ENCODE peak calls at places on chromosomes 3 and 15, in four cellular contexts. K, Q, Z and G are unnamed samples.

GRCh38 chr15:42107483-42107882 is 13.1 kb upstream of the PLA2G4D start:
- DNase-seq in K (no peak), Q (peak), Z (no peak), G (no peak)

GRCh38 chr15:68768321-68768720 is 52.4 kb downstream of the ANP32A start:
- DNase-seq in K (no peak), Q (no peak), Z (no peak), G (no peak)

GRCh38 chr3:16884084-16884747 is 539 bp upstream of the PLCL2 start:
- DNase-seq in K (peak), Q (peak), Z (peak), G (peak)

GRCh38 chr15:35123743-35124142 is 38.6 kb upstream of the NANOGP8 start:
- DNase-seq in K (no peak), Q (no peak), Z (peak), G (no peak)

GRCh38 chr3:16132190-16132589 is 42.3 kb upstream of the GALNT15 start:
- DNase-seq in K (no peak), Q (no peak), Z (no peak), G (no peak)

GRCh38 chr3:124557433-124558232 is 172.6 kb upstream of the UMPS start:
- DNase-seq in K (no peak), Q (no peak), Z (peak), G (no peak)

GRCh38 chr15:60591491-60592385 is 112.8 kb upstream of the ICE2 start:
- DNase-seq in K (peak), Q (peak), Z (peak), G (peak)

GRCh38 chr3:122984650-122985049 is 42.9 kb downstream of the SEMA5B start:
- DNase-seq in K (no peak), Q (no peak), Z (no peak), G (no peak)

GRCh38 chr3:62149539-62149938 is 223.8 kb downstream of the FEZF2 start:
- DNase-seq in K (no peak), Q (no peak), Z (no peak), G (no peak)

GRCh38 chr15:72968531-72968922 is 83.7 kb upstream of the NEO1 start:
- DNase-seq in K (no peak), Q (no peak), Z (peak), G (no peak)

GRCh38 chr15:78148392-78149067 is 632 bp upstream of the IDH3A start:
- DNase-seq in K (no peak), Q (no peak), Z (peak), G (no peak)

GRCh38 chr15:101562428-101563059 is 73.0 kb upstream of the PCSK6 start:
- DNase-seq in K (no peak), Q (no peak), Z (no peak), G (no peak)

GRCh38 chr3:144989756-144990155 is 1018.1 kb downstream of the DIPK2A start:
- DNase-seq in K (no peak), Q (no peak), Z (peak), G (no peak)

GRCh38 chr15:97037080-97037479 is 706.6 kb downstream of the NR2F2 start:
- DNase-seq in K (no peak), Q (no peak), Z (peak), G (no peak)

GRCh38 chr15:81754078-81754477 is 291.7 kb downstream of the MEX3B start:
- DNase-seq in K (no peak), Q (no peak), Z (peak), G (no peak)

GRCh38 chr3:106759686-106760085 is 617.6 kb upstream of the CCDC54 start:
- DNase-seq in K (no peak), Q (no peak), Z (peak), G (no peak)

GRCh38 chr15:45386420-45386819 is 8.1 kb upstream of the GATM start:
- DNase-seq in K (no peak), Q (no peak), Z (no peak), G (no peak)

GRCh38 chr3:35640736-35641135 is 1.4 kb downstream of the ARPP21 start:
- DNase-seq in K (no peak), Q (no peak), Z (no peak), G (no peak)

GRCh38 chr3:16486951-16487480 is 26.5 kb downstream of the RFTN1 start:
- DNase-seq in K (no peak), Q (no peak), Z (no peak), G (no peak)

GRCh38 chr3:156230291-156230900 is 110.0 kb downstream of the KCNAB1 start:
- DNase-seq in K (no peak), Q (no peak), Z (no peak), G (no peak)

GRCh38 chr3:55686720-55687254 is 199.7 kb upstream of the WNT5A start:
- DNase-seq in K (no peak), Q (no peak), Z (peak), G (no peak)

GRCh38 chr3:414063-414462 is 217.5 kb downstream of the CHL1 start:
- DNase-seq in K (no peak), Q (no peak), Z (peak), G (peak)

GRCh38 chr3:43638594-43639447 is 17.0 kb upstream of the ANO10 start:
- DNase-seq in K (no peak), Q (peak), Z (no peak), G (peak)

GRCh38 chr15:55694652-55695150 is 48.3 kb downstream of the PRTG start:
- DNase-seq in K (no peak), Q (no peak), Z (no peak), G (peak)

GRCh38 chr15:76460871-76461270 is 124.3 kb downstream of the ISL2 start:
- DNase-seq in K (no peak), Q (no peak), Z (peak), G (no peak)

GRCh38 chr3:184352897-184353545 is 8.4 kb downstream of the CLCN2 start:
- DNase-seq in K (no peak), Q (no peak), Z (no peak), G (no peak)

GRCh38 chr3:127255516-127255915 is 32.3 kb downstream of the PRR20G start:
- DNase-seq in K (no peak), Q (no peak), Z (no peak), G (no peak)

GRCh38 chr15:41501191-41501917 is 7.7 kb downstream of the ITPKA start:
- DNase-seq in K (peak), Q (peak), Z (no peak), G (peak)

GRCh38 chr3:123422457-123422856 is 26.4 kb downstream of the ADCY5 start:
- DNase-seq in K (no peak), Q (no peak), Z (no peak), G (no peak)

GRCh38 chr3:161323926-161324621 is 47.2 kb downstream of the SPTSSB start:
- DNase-seq in K (no peak), Q (no peak), Z (no peak), G (no peak)

GRCh38 chr15:34679326-34679725 is 75.5 kb downstream of the GJD2 start:
- DNase-seq in K (no peak), Q (no peak), Z (no peak), G (no peak)

GRCh38 chr15:75049392-75049791 is 26.0 kb downstream of the PPCDC start:
- DNase-seq in K (no peak), Q (no peak), Z (peak), G (no peak)

GRCh38 chr3:153338487-153338886 is 176.5 kb downstream of the RAP2B start:
- DNase-seq in K (no peak), Q (no peak), Z (peak), G (no peak)

GRCh38 chr15:29138260-29138659 is 131.4 kb downstream of the NSMCE3 start:
- DNase-seq in K (no peak), Q (no peak), Z (no peak), G (no peak)

GRCh38 chr15:45678459-45679178 is 43.8 kb downstream of the SQOR start:
- DNase-seq in K (no peak), Q (no peak), Z (no peak), G (no peak)

DNA sequence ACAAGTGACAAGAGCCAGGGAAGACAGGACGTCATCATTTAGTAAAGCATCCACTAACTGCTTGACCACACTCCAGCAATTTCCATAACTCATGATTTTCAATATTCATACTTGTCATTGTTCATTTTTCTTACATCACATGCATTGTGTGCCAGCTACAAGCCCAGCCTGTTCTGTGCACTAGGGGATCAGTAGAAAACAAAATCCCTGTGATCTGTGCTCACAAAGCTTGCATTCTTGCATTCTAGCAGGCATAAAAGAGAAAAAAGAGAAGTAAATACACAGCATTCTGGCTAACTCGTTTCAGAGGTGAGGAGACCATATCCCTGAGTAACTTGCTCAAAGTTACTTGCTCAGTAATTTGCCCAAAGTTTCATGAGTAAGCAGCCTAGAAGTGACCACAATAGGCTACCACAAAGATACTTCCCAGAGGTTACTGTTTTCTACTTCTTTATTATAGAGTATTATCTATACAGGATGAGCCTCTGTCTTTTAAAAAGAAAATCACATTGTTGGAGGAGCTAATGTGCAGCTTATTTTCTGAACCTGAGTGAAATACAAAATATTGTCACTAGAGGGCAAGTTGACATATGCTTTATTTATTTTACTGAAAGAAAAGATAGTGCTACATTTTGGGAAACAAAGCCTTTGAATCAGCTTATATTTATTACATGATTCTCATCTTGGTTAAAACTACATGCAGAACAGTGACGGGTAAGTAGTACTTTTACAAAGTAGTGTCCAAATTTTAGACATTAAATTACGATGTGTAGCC is 701.4 kb upstream of the LMCD1 start:
- DNase-seq in K (no peak), Q (no peak), Z (peak), G (no peak)
- TF ChIP-seq CTCF in K (peak), Q (no peak), Z (peak), G (no peak)

GRCh38 chr3:30321065-30321464 is 285.3 kb upstream of the TGFBR2 start:
- DNase-seq in K (no peak), Q (no peak), Z (no peak), G (no peak)

GRCh38 chr3:30315452-30315851 is 290.9 kb upstream of the TGFBR2 start:
- DNase-seq in K (no peak), Q (no peak), Z (no peak), G (no peak)

GRCh38 chr3:30318110-30318509 is 288.3 kb upstream of the TGFBR2 start:
- DNase-seq in K (no peak), Q (no peak), Z (no peak), G (no peak)

GRCh38 chr3:30320392-30320791 is 286.0 kb upstream of the TGFBR2 start:
- DNase-seq in K (no peak), Q (no peak), Z (no peak), G (no peak)

GRCh38 chr3:30319713-30320112 is 286.7 kb upstream of the TGFBR2 start:
- DNase-seq in K (peak), Q (peak), Z (peak), G (no peak)
- TF ChIP-seq CTCF in K (peak), Q (peak), Z (peak), G (no peak)

DNA sequence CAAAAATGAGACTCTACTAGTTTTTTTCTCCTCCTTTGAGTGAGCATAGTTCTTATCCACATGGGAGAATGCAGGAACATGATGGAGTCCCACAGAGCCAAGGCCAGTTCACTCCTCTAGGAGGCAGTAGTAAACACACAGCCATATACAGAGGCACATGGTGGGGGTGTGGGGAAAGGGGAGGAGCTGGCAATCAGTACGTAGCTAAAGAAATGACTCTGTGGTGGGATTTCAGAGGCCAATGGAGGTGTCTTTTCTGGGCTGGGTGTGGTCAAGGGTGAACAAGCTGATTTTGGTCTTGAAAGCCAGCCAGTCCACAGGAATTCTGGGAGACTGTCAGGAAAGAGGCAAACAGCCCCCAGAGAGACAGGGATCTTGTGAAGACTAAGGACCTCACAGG is 6.6 kb upstream of the RAB11A start:
- DNase-seq in K (peak), Q (peak), Z (peak), G (peak)
- TF ChIP-seq CTCF in K (peak), Q (peak), Z (peak), G (peak)

DNA sequence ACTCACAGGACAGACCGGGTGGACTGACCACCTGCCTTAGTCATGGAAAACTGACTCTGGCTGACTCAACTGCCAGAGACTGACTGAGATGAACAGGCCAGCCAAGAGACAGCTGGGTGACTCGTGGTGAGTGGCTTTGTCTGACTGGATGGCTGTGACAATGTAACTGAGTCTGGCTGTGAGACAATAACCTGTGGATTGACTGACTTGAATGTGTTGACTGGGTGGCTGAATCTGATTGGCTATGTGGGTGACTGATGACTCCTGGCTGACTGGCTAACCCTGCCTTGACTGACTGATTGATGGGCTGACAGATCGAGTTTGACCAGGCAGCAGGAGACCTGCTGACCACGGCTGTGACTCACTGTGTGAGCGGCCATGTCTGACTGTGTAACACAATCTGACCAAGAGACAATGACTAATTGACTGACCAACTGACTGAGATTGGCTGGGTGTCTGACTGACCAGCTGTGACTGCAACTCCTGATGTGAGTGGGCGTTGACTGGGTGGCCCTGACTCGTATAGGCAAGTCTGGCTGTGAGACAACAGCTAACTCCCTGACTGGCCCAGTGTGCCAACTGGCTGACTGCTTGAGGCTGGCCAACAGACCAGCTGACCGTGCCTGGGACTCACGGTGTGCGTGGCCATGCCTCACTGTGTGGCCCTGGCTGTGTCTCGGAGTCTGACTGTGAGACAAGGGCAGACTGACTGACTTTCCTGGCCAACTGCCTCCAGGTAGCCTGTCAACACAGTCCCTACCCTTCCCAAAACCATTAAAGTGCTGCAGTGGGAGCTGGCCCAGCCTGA is 509.1 kb downstream of the SHQ1 start:
- DNase-seq in K (no peak), Q (peak), Z (peak), G (no peak)
- TF ChIP-seq CTCF in K (no peak), Q (no peak), Z (no peak), G (no peak)

GRCh38 chr3:9806137-9806536 is 3.9 kb upstream of the TTLL3 start:
- DNase-seq in K (no peak), Q (no peak), Z (no peak), G (no peak)

GRCh38 chr3:9797196-9797945 is 4.5 kb downstream of the ARPC4 start:
- DNase-seq in K (no peak), Q (no peak), Z (no peak), G (no peak)

GRCh38 chr3:9795212-9795611 is 2.3 kb downstream of the ARPC4 start:
- DNase-seq in K (no peak), Q (no peak), Z (no peak), G (no peak)

GRCh38 chr3:9803494-9803893 is 6.6 kb upstream of the TTLL3 start:
- DNase-seq in K (no peak), Q (no peak), Z (no peak), G (no peak)

DNA sequence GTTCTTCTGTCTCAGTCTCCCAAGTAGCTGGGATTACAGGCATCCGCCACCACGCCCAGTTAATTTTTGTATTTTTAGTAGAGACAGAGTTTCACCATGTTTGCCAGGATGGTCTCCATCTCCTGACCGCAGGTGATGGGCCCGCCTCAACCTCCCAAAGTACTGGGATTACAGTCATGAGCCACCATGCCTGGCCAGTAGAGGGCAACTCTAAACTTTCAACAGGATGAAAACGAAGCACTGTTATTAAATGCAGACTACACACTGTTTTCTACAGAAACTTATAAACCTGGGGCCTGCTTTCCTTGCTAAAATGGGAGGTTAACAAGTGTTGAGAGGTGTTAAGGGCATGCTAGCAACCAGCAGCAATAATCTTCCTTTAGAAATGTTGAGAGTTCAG is 7.6 kb downstream of the ARPC4 start:
- DNase-seq in K (no peak), Q (no peak), Z (no peak), G (no peak)
- TF ChIP-seq CTCF in K (peak), Q (peak), Z (peak), G (no peak)

GRCh38 chr3:100896994-100897393 is 96.2 kb downstream of the ABI3BP start:
- DNase-seq in K (no peak), Q (no peak), Z (no peak), G (no peak)

GRCh38 chr3:100891827-100892226 is 101.4 kb downstream of the ABI3BP start:
- DNase-seq in K (no peak), Q (no peak), Z (no peak), G (no peak)

GRCh38 chr3:100893108-100893507 is 100.1 kb downstream of the ABI3BP start:
- DNase-seq in K (no peak), Q (no peak), Z (peak), G (no peak)

GRCh38 chr3:100893590-100893989 is 99.6 kb downstream of the ABI3BP start:
- DNase-seq in K (no peak), Q (no peak), Z (peak), G (no peak)

GRCh38 chr3:100891033-100891432 is 102.2 kb downstream of the ABI3BP start:
- DNase-seq in K (no peak), Q (no peak), Z (peak), G (no peak)
- TF ChIP-seq CTCF in K (no peak), Q (no peak), Z (peak), G (no peak)

DNA sequence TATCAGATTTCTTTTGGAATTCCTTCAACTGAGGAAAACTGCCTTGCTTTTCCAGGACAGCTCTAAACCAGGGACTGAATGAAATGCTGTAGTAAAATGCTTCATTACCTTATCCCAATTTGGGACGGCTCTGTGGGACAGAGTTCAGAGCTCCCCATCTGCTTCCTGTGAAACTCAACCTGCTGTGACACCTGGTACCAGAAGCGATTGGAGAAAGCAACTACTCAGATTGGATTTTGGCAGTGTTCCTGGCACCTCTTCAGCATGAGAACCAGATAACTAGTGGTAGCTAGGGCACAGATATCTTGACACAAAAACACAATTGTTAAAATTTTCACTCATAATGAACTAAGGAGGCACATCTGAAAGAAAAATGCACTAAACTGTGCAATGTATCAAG is 539.1 kb downstream of the SI start:
- DNase-seq in K (no peak), Q (no peak), Z (no peak), G (no peak)
- TF ChIP-seq CTCF in K (no peak), Q (no peak), Z (no peak), G (no peak)

DNA sequence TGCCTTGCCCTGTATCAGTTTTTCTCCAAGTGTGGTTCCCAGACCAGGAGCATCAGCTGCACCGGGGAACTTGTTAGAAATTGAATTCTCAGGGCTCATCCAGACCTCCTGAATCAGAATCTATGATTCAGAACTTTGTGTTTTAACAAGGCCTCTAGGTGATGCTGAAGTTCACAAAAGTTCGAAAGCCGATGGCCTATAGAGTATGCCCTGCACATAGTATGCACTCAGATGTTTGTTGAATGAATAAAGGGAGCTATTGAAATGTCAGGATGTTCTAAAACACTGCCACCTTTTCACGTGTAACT is 666 bp upstream of the LARP6 start:
- DNase-seq in K (no peak), Q (no peak), Z (peak), G (no peak)
- TF ChIP-seq CTCF in K (no peak), Q (no peak), Z (peak), G (no peak)